ENCODE peak calls at places on chromosomes 2 and 18, in four cellular contexts. One of them, this sample, is unnamed.

GRCh38 chr2:132374551-132374950 is 42.1 kb upstream of the GPR39 start:
- DNase-seq in prostate gland: no peak
- DNase-seq in heart left ventricle: no peak
- DNase-seq in fibroblast of pulmonary artery: peak; percentile 11
- DNase-seq in this sample: peak; percentile 44

GRCh38 chr2:55138045-55138444 is 87.8 kb upstream of the RTN4 start:
- DNase-seq in fibroblast of pulmonary artery: no peak
- DNase-seq in heart left ventricle: no peak
- DNase-seq in prostate gland: no peak
- DNase-seq in this sample: no peak

GRCh38 chr2:42969231-42970150 is 177.1 kb upstream of the HAAO start:
- DNase-seq in fibroblast of pulmonary artery: peak; percentile 81
- DNase-seq in prostate gland: no peak
- DNase-seq in heart left ventricle: no peak
- DNase-seq in this sample: peak; percentile 93

GRCh38 chr18:53458266-53458665 is 766.2 kb downstream of the MBD2 start:
- DNase-seq in fibroblast of pulmonary artery: no peak
- DNase-seq in prostate gland: no peak
- DNase-seq in heart left ventricle: no peak
- DNase-seq in this sample: no peak

GRCh38 chr2:237806334-237806733 is 7.8 kb downstream of the RBM44 start:
- DNase-seq in fibroblast of pulmonary artery: peak; percentile 45
- DNase-seq in heart left ventricle: no peak
- DNase-seq in prostate gland: no peak
- DNase-seq in this sample: peak; percentile 22

GRCh38 chr2:171922230-171923022 is at the start of gene HAT1:
- DNase-seq in heart left ventricle: peak; percentile 97
- DNase-seq in prostate gland: peak; percentile 97
- DNase-seq in fibroblast of pulmonary artery: peak; percentile 99
- DNase-seq in this sample: peak; percentile 97

GRCh38 chr2:65281626-65282351 is 54.2 kb downstream of the ACTR2 start:
- DNase-seq in prostate gland: no peak
- DNase-seq in fibroblast of pulmonary artery: peak; percentile 71
- DNase-seq in heart left ventricle: peak; percentile 41
- DNase-seq in this sample: no peak

GRCh38 chr18:463442-464310 is 36.8 kb downstream of the COLEC12 start:
- DNase-seq in prostate gland: no peak
- DNase-seq in fibroblast of pulmonary artery: no peak
- DNase-seq in heart left ventricle: no peak
- DNase-seq in this sample: no peak

GRCh38 chr2:170255971-170256370 is 78.0 kb downstream of the MYO3B start:
- DNase-seq in prostate gland: no peak
- DNase-seq in heart left ventricle: no peak
- DNase-seq in fibroblast of pulmonary artery: peak; percentile 55
- DNase-seq in this sample: peak; percentile 2

GRCh38 chr2:126655500-126656310 is at the start of gene GYPC:
- DNase-seq in prostate gland: no peak
- DNase-seq in heart left ventricle: peak; percentile 82
- DNase-seq in fibroblast of pulmonary artery: peak; percentile 84
- DNase-seq in this sample: peak; percentile 72

GRCh38 chr2:171651667-171652410 is 35.4 kb upstream of the DYNC1I2 start:
- DNase-seq in prostate gland: no peak
- DNase-seq in heart left ventricle: no peak
- DNase-seq in fibroblast of pulmonary artery: no peak
- DNase-seq in this sample: no peak

GRCh38 chr2:33317369-33318015 is 159.0 kb upstream of the RASGRP3 start:
- DNase-seq in heart left ventricle: no peak
- DNase-seq in fibroblast of pulmonary artery: no peak
- DNase-seq in prostate gland: no peak
- DNase-seq in this sample: no peak

GRCh38 chr2:172600644-172601043 is 44.8 kb downstream of the PDK1 start:
- DNase-seq in fibroblast of pulmonary artery: no peak
- DNase-seq in prostate gland: no peak
- DNase-seq in heart left ventricle: no peak
- DNase-seq in this sample: no peak

GRCh38 chr2:152613235-152613634 is 104.0 kb downstream of the PRPF40A start:
- DNase-seq in fibroblast of pulmonary artery: no peak
- DNase-seq in prostate gland: no peak
- DNase-seq in heart left ventricle: no peak
- DNase-seq in this sample: no peak

GRCh38 chr2:231294578-231295362 is 96.3 kb downstream of the ARMC9 start:
- DNase-seq in fibroblast of pulmonary artery: no peak
- DNase-seq in prostate gland: no peak
- DNase-seq in heart left ventricle: no peak
- DNase-seq in this sample: no peak

GRCh38 chr2:106852103-106852502 is 33.9 kb downstream of the ST6GAL2 start:
- DNase-seq in prostate gland: no peak
- DNase-seq in fibroblast of pulmonary artery: no peak
- DNase-seq in heart left ventricle: no peak
- DNase-seq in this sample: no peak

GRCh38 chr2:9333591-9334171 is 89.6 kb downstream of the ITGB1BP1 start:
- DNase-seq in heart left ventricle: peak; percentile 64
- DNase-seq in fibroblast of pulmonary artery: peak; percentile 89
- DNase-seq in prostate gland: peak; percentile 72
- DNase-seq in this sample: peak; percentile 88

GRCh38 chr2:147862859-147863516 is 18.2 kb downstream of the ACVR2A start:
- DNase-seq in fibroblast of pulmonary artery: no peak
- DNase-seq in heart left ventricle: no peak
- DNase-seq in prostate gland: no peak
- DNase-seq in this sample: no peak

DNA sequence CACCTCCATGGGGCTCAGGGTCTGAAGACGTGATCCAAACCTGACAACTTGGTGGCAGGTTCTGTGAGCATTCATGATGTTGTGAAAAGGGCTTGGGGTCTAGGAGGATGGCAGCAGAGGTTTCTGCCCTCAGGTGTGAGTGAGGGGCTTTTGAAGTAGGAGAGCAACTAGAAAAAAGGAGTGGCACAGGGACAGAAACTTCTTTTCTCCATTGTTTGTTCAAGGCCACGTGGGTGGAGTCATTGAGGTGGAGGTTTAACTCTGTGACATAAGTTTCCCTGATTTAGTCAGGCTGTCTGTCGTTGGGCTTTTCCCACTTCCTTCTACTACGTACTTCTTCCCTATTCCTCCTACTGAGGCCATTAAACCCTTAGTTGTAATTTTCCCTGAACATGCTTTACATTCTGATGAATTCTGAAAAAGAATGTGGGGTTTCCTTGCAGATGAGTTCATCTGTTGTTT is 13.1 kb downstream of the CFLAR start:
- DNase-seq in prostate gland: no peak
- DNase-seq in heart left ventricle: peak; percentile 44
- DNase-seq in fibroblast of pulmonary artery: peak; percentile 86
- DNase-seq in this sample: peak; percentile 50
- H3K4me3 ChIP-seq in prostate gland: no peak overlapping the region
- H3K4me3 ChIP-seq in heart left ventricle: peak overlapping the region; percentile 42
- H3K4me3 ChIP-seq in fibroblast of pulmonary artery: no peak overlapping the region
- H3K4me3 ChIP-seq in this sample: no peak overlapping the region

GRCh38 chr2:34848132-34848531 is 1249.0 kb upstream of the FAM98A start:
- DNase-seq in heart left ventricle: no peak
- DNase-seq in prostate gland: no peak
- DNase-seq in fibroblast of pulmonary artery: no peak
- DNase-seq in this sample: no peak

GRCh38 chr2:34851804-34852203 is 1252.7 kb upstream of the FAM98A start:
- DNase-seq in fibroblast of pulmonary artery: no peak
- DNase-seq in prostate gland: no peak
- DNase-seq in heart left ventricle: no peak
- DNase-seq in this sample: no peak

DNA sequence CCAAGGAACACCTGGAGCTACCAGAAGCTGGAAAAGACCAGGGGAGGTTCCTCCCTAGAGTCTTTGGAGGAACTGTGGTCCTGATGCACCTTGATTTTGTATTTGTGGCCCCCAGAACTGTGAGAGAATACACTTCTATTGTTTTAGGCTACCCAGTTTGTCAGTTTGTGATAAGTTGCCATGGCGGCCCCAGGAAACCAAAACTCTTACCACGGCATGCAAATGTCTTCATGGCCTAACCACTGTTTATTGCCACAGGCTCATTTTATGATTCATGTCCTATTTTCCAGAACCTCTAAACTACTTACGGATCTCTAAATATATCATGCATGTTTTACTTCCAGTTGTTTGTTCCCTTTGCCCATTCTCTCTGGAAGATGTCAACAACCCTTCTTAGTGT is 1250.7 kb upstream of the FAM98A start:
- DNase-seq in prostate gland: no peak
- DNase-seq in fibroblast of pulmonary artery: no peak
- DNase-seq in heart left ventricle: no peak
- DNase-seq in this sample: no peak
- TF ChIP-seq CTCF in prostate gland: no peak
- TF ChIP-seq CTCF in fibroblast of pulmonary artery: no peak
- TF ChIP-seq CTCF in heart left ventricle: no peak
- TF ChIP-seq CTCF in this sample: no peak

GRCh38 chr2:113173563-113174368 is at the start of gene PSD4:
- DNase-seq in prostate gland: no peak
- DNase-seq in heart left ventricle: peak; percentile 47
- DNase-seq in fibroblast of pulmonary artery: no peak
- DNase-seq in this sample: no peak
- H3K4me3 ChIP-seq in prostate gland: no peak within 1 kb of the TSS
- H3K4me3 ChIP-seq in heart left ventricle: peak within 1 kb of the TSS; percentile 63
- H3K4me3 ChIP-seq in fibroblast of pulmonary artery: no peak within 1 kb of the TSS
- H3K4me3 ChIP-seq in this sample: no peak within 1 kb of the TSS

DNA sequence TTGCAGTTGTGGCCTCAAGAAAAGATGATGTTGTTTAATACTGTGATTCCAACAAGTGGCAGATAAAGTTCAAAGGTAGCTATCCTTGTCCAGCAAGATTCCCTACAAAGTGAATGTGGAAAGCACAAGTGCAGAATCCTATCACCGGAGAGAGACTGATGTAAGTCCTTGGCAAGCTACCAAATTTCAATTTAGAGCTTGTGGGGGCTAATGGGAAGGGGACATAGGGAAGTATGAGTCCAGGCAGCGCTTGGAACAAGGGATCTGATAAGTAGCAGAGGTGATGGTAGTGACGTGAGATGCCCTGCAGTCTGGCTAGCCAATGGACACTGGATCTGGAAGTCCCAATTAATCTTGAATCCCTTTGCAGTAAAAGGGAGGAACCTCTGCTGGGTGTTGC is 165.2 kb upstream of the DTNA start:
- DNase-seq in fibroblast of pulmonary artery: no peak
- DNase-seq in heart left ventricle: no peak
- DNase-seq in prostate gland: no peak
- DNase-seq in this sample: no peak
- TF ChIP-seq CTCF in fibroblast of pulmonary artery: no peak
- TF ChIP-seq CTCF in heart left ventricle: no peak
- TF ChIP-seq CTCF in prostate gland: no peak
- TF ChIP-seq CTCF in this sample: no peak

DNA sequence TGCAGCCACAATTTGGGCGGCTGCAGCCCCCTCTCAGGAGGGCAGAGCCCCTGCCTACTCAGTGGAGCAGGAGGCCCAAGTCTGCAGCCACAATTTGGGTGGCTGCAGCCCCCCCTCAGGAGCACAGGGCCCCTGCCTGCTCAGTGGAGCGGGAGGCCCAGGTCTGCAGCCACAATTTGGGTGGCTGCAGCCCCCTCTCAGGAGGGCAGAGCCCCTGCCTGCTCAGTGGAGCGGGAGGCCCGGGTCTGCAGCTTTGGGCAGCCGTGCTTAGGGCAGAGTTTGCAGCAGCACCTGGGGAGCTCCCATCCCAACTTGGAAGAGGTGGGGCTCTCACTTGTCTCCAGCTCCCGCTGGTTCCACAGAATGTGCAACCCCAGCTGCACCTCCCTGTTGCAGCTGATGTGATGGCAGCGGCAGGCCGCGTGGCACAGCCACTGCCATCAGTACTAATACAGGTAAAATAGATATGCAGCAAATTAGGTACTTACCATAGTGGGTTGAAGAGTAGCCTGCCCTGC is 99.4 kb downstream of the TWIST2 start:
- DNase-seq in prostate gland: no peak
- DNase-seq in fibroblast of pulmonary artery: no peak
- DNase-seq in heart left ventricle: no peak
- DNase-seq in this sample: no peak
- H3K4me3 ChIP-seq in prostate gland: no peak overlapping the region
- H3K4me3 ChIP-seq in fibroblast of pulmonary artery: no peak overlapping the region
- H3K4me3 ChIP-seq in heart left ventricle: no peak overlapping the region
- H3K4me3 ChIP-seq in this sample: no peak overlapping the region

GRCh38 chr2:232321156-232321816 is 57.3 kb upstream of the ALPP start:
- DNase-seq in heart left ventricle: no peak
- DNase-seq in fibroblast of pulmonary artery: no peak
- DNase-seq in prostate gland: no peak
- DNase-seq in this sample: no peak
- TF ChIP-seq CTCF in heart left ventricle: no peak
- TF ChIP-seq CTCF in fibroblast of pulmonary artery: no peak
- TF ChIP-seq CTCF in prostate gland: no peak
- TF ChIP-seq CTCF in this sample: no peak

GRCh38 chr2:75800456-75800855 is 89.7 kb upstream of the GCFC2 start:
- DNase-seq in fibroblast of pulmonary artery: no peak
- DNase-seq in prostate gland: no peak
- DNase-seq in heart left ventricle: no peak
- DNase-seq in this sample: no peak
- H3K4me3 ChIP-seq in fibroblast of pulmonary artery: no peak overlapping the region
- H3K4me3 ChIP-seq in prostate gland: no peak overlapping the region
- H3K4me3 ChIP-seq in heart left ventricle: no peak overlapping the region
- H3K4me3 ChIP-seq in this sample: no peak overlapping the region

GRCh38 chr2:81324046-81324445 is 1019.5 kb upstream of the LRRTM1 start:
- DNase-seq in heart left ventricle: no peak
- DNase-seq in fibroblast of pulmonary artery: peak; percentile 7
- DNase-seq in prostate gland: no peak
- DNase-seq in this sample: peak; percentile 0
- TF ChIP-seq CTCF in heart left ventricle: no peak
- TF ChIP-seq CTCF in fibroblast of pulmonary artery: peak; percentile 20
- TF ChIP-seq CTCF in prostate gland: no peak
- TF ChIP-seq CTCF in this sample: no peak

DNA sequence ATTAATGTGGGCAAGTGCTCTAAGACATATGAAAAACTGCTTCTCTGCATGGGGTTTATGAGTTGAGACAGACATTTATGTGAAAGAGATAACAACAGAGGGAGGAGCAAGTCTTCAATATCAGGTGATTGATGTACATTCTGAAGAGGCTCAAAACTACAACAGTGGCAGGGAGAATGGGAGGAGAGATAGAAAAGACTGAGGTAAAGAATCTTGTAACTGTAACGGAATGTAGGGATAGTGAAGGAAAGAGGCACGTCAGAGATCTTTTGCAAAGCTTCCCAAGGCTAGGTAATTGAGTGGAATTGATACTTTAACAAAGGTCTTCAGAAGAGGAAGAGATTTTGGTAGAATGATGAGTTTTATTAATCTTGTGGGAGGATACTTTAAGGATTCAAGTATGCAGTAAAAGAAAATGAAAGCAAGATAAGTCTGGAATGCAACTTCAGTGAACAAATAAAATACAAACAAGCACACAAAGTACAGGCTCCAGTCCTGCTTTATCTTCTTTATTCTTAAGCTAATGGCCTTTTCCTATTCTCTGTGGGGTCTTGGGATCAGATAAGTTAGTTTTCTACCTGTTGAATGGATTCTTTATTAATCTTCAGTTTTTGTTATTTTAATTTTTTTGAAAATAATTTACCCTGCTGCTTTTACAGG is 15.0 kb downstream of the SMAD4 start:
- DNase-seq in heart left ventricle: no peak
- DNase-seq in prostate gland: no peak
- DNase-seq in fibroblast of pulmonary artery: no peak
- DNase-seq in this sample: no peak
- H3K4me3 ChIP-seq in heart left ventricle: no peak overlapping the region
- H3K4me3 ChIP-seq in prostate gland: no peak overlapping the region
- H3K4me3 ChIP-seq in fibroblast of pulmonary artery: peak overlapping the region; percentile 29
- H3K4me3 ChIP-seq in this sample: peak overlapping the region; percentile 35

This sample was measured in foreskin fibroblast.